ENCODE peak calls at places on chromosomes 11 and 22, in six cellular contexts. X is activated T-cell treated with anti-CD3 and anti-CD28 coated beads, Interleukin-2, amount 50 U/mL, for 24 hours; K is SHP77; J is AG09309; G is caudate nucleus; N is AML-193. D is an unnamed sample.

GRCh38 chr11:18714443-18714780 is 11.6 kb downstream of the IGSF22 start:
- DNase-seq in X (no peak), N (no peak), K (no peak), J (no peak), G (no peak), D (no peak)

GRCh38 chr11:92576315-92576714 is 351.7 kb downstream of the FAT3 start:
- DNase-seq in N (no peak), X (no peak), G (no peak), J (no peak), K (no peak), D (no peak)

GRCh38 chr11:14449302-14449714 is 50.3 kb downstream of the COPB1 start:
- DNase-seq in X (no peak), G (no peak), N (no peak), J (no peak), K (no peak), D (no peak)

GRCh38 chr11:110892741-110893285 is 180.6 kb upstream of the ARHGAP20 start:
- DNase-seq in J (no peak), K (no peak), N (no peak), G (no peak), X (no peak), D (no peak)

GRCh38 chr11:108872781-108873291 is 208.0 kb downstream of the DDX10 start:
- DNase-seq in G (no peak), J (no peak), N (no peak), X (no peak), K (no peak), D (no peak)

GRCh38 chr11:2211113-2211971 is 39.7 kb upstream of the TH start:
- DNase-seq in K (peak), G (no peak), J (no peak), N (no peak), X (peak), D (no peak)

GRCh38 chr11:134004406-134005197 is 47.8 kb upstream of the IGSF9B start:
- DNase-seq in J (no peak), K (peak), X (no peak), N (no peak), G (no peak), D (no peak)

GRCh38 chr11:1158681-1159525 is 1.1 kb downstream of the MUC5AC start:
- DNase-seq in G (no peak), K (no peak), N (no peak), X (peak), J (no peak), D (no peak)

GRCh38 chr22:28907311-28908008 is 24.1 kb downstream of the ZNRF3 start:
- DNase-seq in X (peak), K (no peak), G (no peak), J (no peak), N (no peak), D (no peak)

GRCh38 chr11:120956710-120957500 is 67.0 kb upstream of the TBCEL start:
- DNase-seq in G (no peak), K (no peak), N (peak), X (peak), J (no peak), D (peak)

GRCh38 chr11:35145249-35145648 is 6.3 kb downstream of the CD44 start:
- DNase-seq in J (no peak), K (no peak), N (peak), G (no peak), X (peak), D (no peak)

GRCh38 chr22:28002863-28003565 is 84.0 kb upstream of the PITPNB start:
- DNase-seq in G (no peak), N (no peak), K (no peak), J (no peak), X (no peak), D (no peak)

GRCh38 chr22:22591348-22592299 is 32.6 kb upstream of the PRAME start:
- DNase-seq in K (no peak), J (no peak), G (no peak), N (no peak), X (no peak), D (no peak)

GRCh38 chr11:121595717-121596156 is 143.0 kb upstream of the SORL1-AS1 start:
- DNase-seq in N (no peak), X (no peak), K (no peak), G (no peak), J (peak), D (no peak)

GRCh38 chr11:90846628-90847027 is 623.8 kb upstream of the CHORDC1 start:
- DNase-seq in X (no peak), G (no peak), K (no peak), J (no peak), N (no peak), D (no peak)

GRCh38 chr11:72736452-72737069 is 15.6 kb downstream of the ARAP1 start:
- DNase-seq in J (no peak), G (no peak), K (no peak), N (peak), X (peak), D (peak)

GRCh38 chr11:46977940-46978595 is 41.5 kb downstream of the CSTPP1 start:
- DNase-seq in J (no peak), G (no peak), X (no peak), K (no peak), N (no peak), D (no peak)

GRCh38 chr11:112453601-112454577 is 193.2 kb upstream of the PLET1 start:
- DNase-seq in X (peak), N (peak), J (no peak), K (peak), G (no peak), D (no peak)

GRCh38 chr11:65382804-65383368 is 440 bp upstream of the SLC25A45 start:
- DNase-seq in G (no peak), K (peak), J (no peak), X (no peak), N (no peak), D (no peak)